ENCODE peak calls at places on chromosomes 16 and 17, in nine cellular contexts. K is fibroblast of villous mesenchyme, B is lung, M is mucosa of gallbladder, I is AG09309, W is EH, H is psoas muscle, R is sigmoid colon, E is activated T-helper 1 cell treated with Interleukin-2 at 50 U/mL for 16 hours. D is an unnamed sample.

GRCh38 chr17:76540381-76541300 is 797 bp downstream of the PRCD start:
- DNase-seq in K (peak; percentile 96), B (peak; percentile 94), M (peak; percentile 94), I (peak; percentile 71), W (peak; percentile 96), H (peak; percentile 96), R (peak; percentile 98), E (no peak), D (peak; percentile 99)

GRCh38 chr16:88533381-88533831 is 36.8 kb upstream of the ZC3H18 start:
- DNase-seq in K (peak; percentile 22), B (no peak), M (no peak), I (no peak), W (peak; percentile 56), H (peak; percentile 60), R (no peak), E (no peak), D (no peak)

GRCh38 chr16:64196444-64196843 is 925.4 kb downstream of the CDH11 start:
- DNase-seq in K (peak; percentile 42), B (no peak), M (no peak), I (peak; percentile 13), W (peak; percentile 77), H (no peak), R (no peak), E (no peak), D (no peak)

GRCh38 chr17:1070411-1070810 is 73.5 kb downstream of the TIMM22 start:
- DNase-seq in K (no peak), B (no peak), M (no peak), I (no peak), W (no peak), H (peak; percentile 42), R (no peak), E (no peak), D (no peak)

GRCh38 chr17:56291226-56291805 is 138.0 kb downstream of the ANKFN1 start:
- DNase-seq in K (no peak), B (no peak), M (no peak), I (no peak), W (peak; percentile 57), H (no peak), R (no peak), E (no peak), D (no peak)

GRCh38 chr17:78873519-78874340 is 29.3 kb downstream of the CEP295NL start:
- DNase-seq in K (no peak), B (no peak), M (no peak), I (no peak), W (peak; percentile 70), H (peak; percentile 83), R (no peak), E (no peak), D (no peak)

GRCh38 chr17:50263293-50264262 is 10.7 kb upstream of the TMEM92 start:
- DNase-seq in K (no peak), B (no peak), M (no peak), I (no peak), W (no peak), H (peak; percentile 39), R (no peak), E (no peak), D (peak; percentile 6)

GRCh38 chr17:79783891-79784290 is 5.9 kb downstream of the CBX2 start:
- DNase-seq in K (no peak), B (no peak), M (no peak), I (no peak), W (no peak), H (no peak), R (no peak), E (no peak), D (no peak)

GRCh38 chr16:727291-727977 is 528 bp downstream of the HAGHL start:
- DNase-seq in K (no peak), B (no peak), M (no peak), I (no peak), W (no peak), H (no peak), R (no peak), E (no peak), D (no peak)

GRCh38 chr17:77125432-77125901 is 15.3 kb upstream of the SEC14L1 start:
- DNase-seq in K (peak; percentile 72), B (no peak), M (no peak), I (peak; percentile 61), W (peak; percentile 95), H (no peak), R (no peak), E (no peak), D (no peak)

GRCh38 chr17:10278218-10278617 is 79.8 kb upstream of the GAS7 start:
- DNase-seq in K (no peak), B (no peak), M (no peak), I (no peak), W (no peak), H (no peak), R (no peak), E (no peak), D (no peak)

GRCh38 chr16:68375801-68376536 is 65.2 kb downstream of the PRMT7 start:
- DNase-seq in K (no peak), B (no peak), M (no peak), I (no peak), W (no peak), H (peak; percentile 45), R (no peak), E (no peak), D (no peak)

GRCh38 chr17:63249256-63250006 is 196.7 kb downstream of the CYB561 start:
- DNase-seq in K (no peak), B (no peak), M (no peak), I (no peak), W (peak; percentile 25), H (no peak), R (no peak), E (no peak), D (no peak)

GRCh38 chr17:74431568-74432483 is at the start of gene GPRC5C:
- DNase-seq in K (peak; percentile 33), B (peak; percentile 83), M (peak; percentile 90), I (no peak), W (no peak), H (peak; percentile 87), R (peak; percentile 80), E (no peak), D (peak; percentile 72)

GRCh38 chr17:73493212-73493814 is 150.9 kb downstream of the SDK2 start:
- DNase-seq in K (no peak), B (no peak), M (no peak), I (no peak), W (no peak), H (no peak), R (no peak), E (no peak), D (no peak)

GRCh38 chr17:37160940-37161339 is 212.2 kb downstream of the AATF start:
- DNase-seq in K (peak; percentile 33), B (no peak), M (no peak), I (no peak), W (peak; percentile 78), H (no peak), R (no peak), E (no peak), D (no peak)

GRCh38 chr17:50479522-50480141 is 972 bp downstream of the RSAD1 start:
- DNase-seq in K (peak; percentile 77), B (peak; percentile 80), M (peak; percentile 65), I (no peak), W (peak; percentile 81), H (peak; percentile 89), R (peak; percentile 86), E (peak; percentile 44), D (peak; percentile 84)

GRCh38 chr17:74212262-74212912 is 984 bp upstream of the TTYH2 start:
- DNase-seq in K (peak; percentile 19), B (no peak), M (no peak), I (no peak), W (peak; percentile 38), H (peak; percentile 68), R (peak; percentile 67), E (no peak), D (peak; percentile 31)

D was measured in adrenal gland.